ENCODE peak calls at places on chromosomes 5 and 9, in six cellular contexts. M is fibroblast of villous mesenchyme, Z is HEK293T, L is NCI-H460, X is astrocyte, A is kidney epithelial cell. G is an unnamed sample.

GRCh38 chr5:137800700-137801411 is 46.7 kb upstream of the HNRNPA0 start:
- DNase-seq in L (no peak), X (no peak), M (no peak), A (no peak), Z (no peak), G (no peak)

GRCh38 chr9:104118916-104119315 is 24.8 kb downstream of the SMC2 start:
- DNase-seq in X (no peak), M (no peak), A (peak), Z (peak), L (no peak), G (no peak)

GRCh38 chr5:63262191-63262981 is 683.8 kb downstream of the LRRC70 start:
- DNase-seq in X (peak), A (peak), L (peak), Z (no peak), M (peak), G (peak)

GRCh38 chr5:81752644-81752963 is 1.7 kb upstream of the SSBP2 start:
- DNase-seq in L (no peak), M (no peak), A (no peak), X (no peak), Z (no peak), G (no peak)

GRCh38 chr5:73606206-73606753 is 19.7 kb upstream of the ARHGEF28 start:
- DNase-seq in M (no peak), Z (no peak), L (no peak), A (no peak), X (peak), G (no peak)

GRCh38 chr9:136152543-136152866 is 33.8 kb upstream of the TMEM250 start:
- DNase-seq in Z (no peak), A (no peak), L (no peak), X (no peak), M (no peak), G (no peak)

GRCh38 chr5:80960531-80961375 is 590 bp downstream of the RASGRF2 start:
- DNase-seq in M (peak), Z (peak), X (no peak), L (no peak), A (no peak), G (peak)

GRCh38 chr9:89664896-89665329 is 60.1 kb downstream of the GADD45G start:
- DNase-seq in Z (no peak), L (no peak), M (no peak), A (no peak), X (no peak), G (no peak)

GRCh38 chr5:82335807-82336206 is 57.7 kb upstream of the RPS23 start:
- DNase-seq in Z (no peak), M (no peak), X (peak), L (no peak), A (no peak), G (peak)

GRCh38 chr9:61670616-61671015 is 480.8 kb downstream of the SPATA31A7 start:
- DNase-seq in Z (no peak), L (no peak), X (no peak), M (no peak), A (no peak), G (no peak)

GRCh38 chr9:135516132-135516860 is 4.9 kb upstream of the LCN1 start:
- DNase-seq in M (no peak), X (no peak), Z (no peak), L (no peak), A (no peak), G (no peak)

GRCh38 chr9:127382541-127382940 is 14.4 kb upstream of the SLC2A8 start:
- DNase-seq in L (no peak), X (no peak), A (no peak), Z (no peak), M (no peak), G (no peak)

GRCh38 chr9:33227013-33227398 is 13.0 kb upstream of the SPINK4 start:
- DNase-seq in A (no peak), X (no peak), M (no peak), Z (no peak), L (no peak), G (no peak)

GRCh38 chr5:86917117-86917579 is 299.4 kb downstream of the COX7C start:
- DNase-seq in L (peak), M (peak), X (peak), A (peak), Z (peak), G (peak)

GRCh38 chr5:14870347-14871083 is 1.1 kb downstream of the ANKH start:
- DNase-seq in A (no peak), M (no peak), L (no peak), X (no peak), Z (peak), G (no peak)

GRCh38 chr9:98641675-98642074 is 67.1 kb downstream of the GABBR2 start:
- DNase-seq in A (no peak), M (no peak), L (no peak), X (no peak), Z (no peak), G (no peak)

GRCh38 chr9:72661401-72662135 is 140.2 kb downstream of the TMC1 start:
- DNase-seq in X (peak), A (no peak), M (peak), L (no peak), Z (no peak), G (no peak)

GRCh38 chr9:20407013-20407412 is 215.3 kb downstream of the MLLT3 start:
- DNase-seq in X (no peak), A (no peak), M (no peak), L (no peak), Z (no peak), G (no peak)

GRCh38 chr9:33510264-33511183 is 13.5 kb upstream of the ANKRD18B start:
- DNase-seq in M (peak), A (no peak), X (peak), L (no peak), Z (peak), G (peak)

GRCh38 chr5:137291031-137291430 is 208.1 kb downstream of the SPOCK1 start:
- DNase-seq in X (no peak), M (no peak), L (no peak), A (no peak), Z (no peak), G (no peak)

GRCh38 chr5:56607551-56607950 is 207.8 kb upstream of the MAP3K1 start:
- DNase-seq in M (peak), L (no peak), A (no peak), Z (no peak), X (peak), G (peak)

GRCh38 chr5:88142801-88143692 is 125.6 kb downstream of the TMEM161B start:
- DNase-seq in Z (no peak), X (peak), A (no peak), M (no peak), L (no peak), G (peak)

GRCh38 chr9:15139467-15139866 is 167.5 kb downstream of the TTC39B start:
- DNase-seq in M (no peak), L (no peak), Z (no peak), A (no peak), X (no peak), G (peak)

GRCh38 chr5:156121234-156121633 is 205.7 kb upstream of the SGCD start:
- DNase-seq in X (peak), M (peak), A (no peak), Z (no peak), L (no peak), G (no peak)

G was measured in mesenchymal stem cell.